ENCODE peak calls at places on chromosomes 16 and 17, in four cellular contexts. U is GM12878, Q is HepG2, B is K562. G is an unnamed sample.

GRCh38 chr17:73667184-73667959 is 23.1 kb upstream of the SDK2 start:
- DNase-seq in U (no peak), B (no peak), Q (no peak), G (no peak)

GRCh38 chr17:17408236-17408794 is 68.5 kb upstream of the MED9 start:
- DNase-seq in U (no peak), B (no peak), Q (peak; percentile 70), G (no peak)

GRCh38 chr16:12186774-12187335 is 210.3 kb downstream of the SNX29 start:
- DNase-seq in Q (no peak), U (no peak), B (no peak), G (peak; percentile 16)

GRCh38 chr17:58525239-58525638 is 10.8 kb upstream of the MTMR4 start:
- DNase-seq in Q (no peak), U (no peak), B (no peak), G (no peak)

GRCh38 chr16:14436410-14436955 is 193.6 kb downstream of the PARN start:
- DNase-seq in B (no peak), U (no peak), Q (no peak), G (no peak)

GRCh38 chr17:75978938-75979704 is at the start of the genes ACOX1 and TEN1:
- DNase-seq in B (peak; percentile 98), Q (peak; percentile 98), U (peak; percentile 80), G (peak; percentile 99)

GRCh38 chr17:49104511-49105074 is 28.0 kb upstream of the B4GALNT2 start:
- DNase-seq in B (no peak), U (no peak), Q (no peak), G (no peak)

GRCh38 chr16:80318107-80318506 is 222.7 kb upstream of the DYNLRB2 start:
- DNase-seq in Q (no peak), U (no peak), B (no peak), G (no peak)

GRCh38 chr16:20874088-20874581 is 26.0 kb downstream of the DCUN1D3 start:
- DNase-seq in Q (no peak), U (no peak), B (no peak), G (no peak)

GRCh38 chr16:89026121-89026612 is 49.2 kb upstream of the CBFA2T3 start:
- DNase-seq in U (peak; percentile 72), Q (no peak), B (peak; percentile 81), G (no peak)

GRCh38 chr17:30226878-30227277 is 8.6 kb downstream of the SLC6A4 start:
- DNase-seq in Q (peak; percentile 34), U (no peak), B (no peak), G (no peak)

GRCh38 chr17:5272313-5272712 is 9.8 kb upstream of the RABEP1 start:
- DNase-seq in U (no peak), B (no peak), Q (no peak), G (no peak)

GRCh38 chr17:77881545-77881944 is 77.0 kb upstream of the TNRC6C start:
- DNase-seq in Q (no peak), U (peak; percentile 89), B (peak; percentile 71), G (no peak)

GRCh38 chr16:85253127-85253941 is 141.1 kb upstream of the CIBAR2 start:
- DNase-seq in B (peak; percentile 76), Q (peak; percentile 31), U (no peak), G (peak; percentile 85)

GRCh38 chr16:55645986-55646385 is 9.8 kb upstream of the SLC6A2 start:
- DNase-seq in U (no peak), B (no peak), Q (no peak), G (no peak)

GRCh38 chr16:89722392-89723278 is 1.3 kb downstream of the ZNF276 start:
- DNase-seq in U (no peak), Q (no peak), B (peak; percentile 77), G (no peak)

GRCh38 chr16:84881702-84882521 is 62.1 kb downstream of the CRISPLD2 start:
- DNase-seq in U (no peak), Q (peak; percentile 43), B (peak; percentile 89), G (peak; percentile 67)

GRCh38 chr16:83143788-83144187 is 517.0 kb downstream of the CDH13 start:
- DNase-seq in U (no peak), B (no peak), Q (peak; percentile 13), G (no peak)

GRCh38 chr17:74407384-74407783 is 24.5 kb upstream of the GPRC5C start:
- DNase-seq in Q (no peak), U (no peak), B (no peak), G (no peak)

GRCh38 chr17:78343099-78343432 is 16.8 kb downstream of the SOCS3 start:
- DNase-seq in B (no peak), Q (no peak), U (no peak), G (peak; percentile 62)

GRCh38 chr16:79430129-79430789 is 170.3 kb downstream of the MAF start:
- DNase-seq in Q (no peak), U (no peak), B (no peak), G (no peak)

GRCh38 chr17:77581480-77581879 is 377.0 kb upstream of the TNRC6C start:
- DNase-seq in Q (no peak), B (no peak), U (no peak), G (no peak)

GRCh38 chr16:69522732-69523404 is 42.9 kb upstream of the NFAT5 start:
- DNase-seq in Q (peak; percentile 45), U (no peak), B (peak; percentile 67), G (peak; percentile 76)

GRCh38 chr16:66905633-66906539 is 12.8 kb downstream of the CDH16 start:
- DNase-seq in Q (peak; percentile 99), U (no peak), B (peak; percentile 96), G (no peak)

GRCh38 chr17:16872836-16873653 is 98.9 kb downstream of the TNFRSF13B start:
- DNase-seq in B (peak; percentile 51), Q (no peak), U (no peak), G (peak; percentile 57)

GRCh38 chr17:296906-297690 is 55.5 kb downstream of the RPH3AL start:
- DNase-seq in B (no peak), U (no peak), Q (no peak), G (no peak)

GRCh38 chr17:36697907-36698526 is 96.6 kb downstream of the MRM1 start:
- DNase-seq in U (no peak), Q (no peak), B (no peak), G (no peak)

GRCh38 chr16:85935957-85936760 is 37.2 kb downstream of the IRF8 start:
- DNase-seq in U (peak; percentile 89), B (no peak), Q (no peak), G (no peak)

GRCh38 chr16:83714286-83714685 is 93.5 kb upstream of the HSBP1 start:
- DNase-seq in B (no peak), Q (no peak), U (no peak), G (no peak)

GRCh38 chr16:29983420-29984136 is 9.9 kb downstream of the TAOK2 start:
- DNase-seq in Q (no peak), U (no peak), B (no peak), G (no peak)

GRCh38 chr17:68291836-68292688 is 767 bp downstream of the ARSG start:
- DNase-seq in U (peak; percentile 70), B (peak; percentile 77), Q (peak; percentile 77), G (peak; percentile 69)

GRCh38 chr16:4425378-4426020 is at the start of gene DNAJA3:
- DNase-seq in B (peak; percentile 96), U (peak; percentile 91), Q (peak; percentile 89), G (peak; percentile 95)

GRCh38 chr17:27222515-27222914 is 71.4 kb upstream of the WSB1 start:
- DNase-seq in Q (no peak), B (no peak), U (no peak), G (no peak)

GRCh38 chr16:64061621-64062020 is 1060.2 kb downstream of the CDH11 start:
- DNase-seq in Q (no peak), U (no peak), B (no peak), G (no peak)

GRCh38 chr17:18987230-18987610 is 17.3 kb downstream of the FAM83G start:
- DNase-seq in Q (no peak), B (no peak), U (no peak), G (no peak)

GRCh38 chr17:66781135-66781534 is 53.8 kb upstream of the CACNG5 start:
- DNase-seq in U (no peak), B (no peak), Q (no peak), G (no peak)

GRCh38 chr17:63512388-63512787 is 10.8 kb upstream of the KCNH6 start:
- DNase-seq in Q (no peak), B (no peak), U (no peak), G (no peak)

GRCh38 chr16:74019608-74020007 is 277.0 kb upstream of the PSMD7 start:
- DNase-seq in U (no peak), Q (no peak), B (no peak), G (no peak)

GRCh38 chr16:10578474-10579316 is 1.7 kb downstream of the EMP2 start:
- DNase-seq in B (no peak), U (no peak), Q (peak; percentile 74), G (no peak)

GRCh38 chr16:10581507-10581906 is 1.1 kb upstream of the EMP2 start:
- DNase-seq in B (no peak), Q (no peak), U (no peak), G (no peak)

GRCh38 chr16:10579575-10579964 is 828 bp downstream of the EMP2 start:
- DNase-seq in U (no peak), Q (no peak), B (no peak), G (no peak)

GRCh38 chr16:10577305-10578202 is 2.8 kb downstream of the EMP2 start:
- DNase-seq in B (no peak), U (no peak), Q (no peak), G (no peak)

DNA sequence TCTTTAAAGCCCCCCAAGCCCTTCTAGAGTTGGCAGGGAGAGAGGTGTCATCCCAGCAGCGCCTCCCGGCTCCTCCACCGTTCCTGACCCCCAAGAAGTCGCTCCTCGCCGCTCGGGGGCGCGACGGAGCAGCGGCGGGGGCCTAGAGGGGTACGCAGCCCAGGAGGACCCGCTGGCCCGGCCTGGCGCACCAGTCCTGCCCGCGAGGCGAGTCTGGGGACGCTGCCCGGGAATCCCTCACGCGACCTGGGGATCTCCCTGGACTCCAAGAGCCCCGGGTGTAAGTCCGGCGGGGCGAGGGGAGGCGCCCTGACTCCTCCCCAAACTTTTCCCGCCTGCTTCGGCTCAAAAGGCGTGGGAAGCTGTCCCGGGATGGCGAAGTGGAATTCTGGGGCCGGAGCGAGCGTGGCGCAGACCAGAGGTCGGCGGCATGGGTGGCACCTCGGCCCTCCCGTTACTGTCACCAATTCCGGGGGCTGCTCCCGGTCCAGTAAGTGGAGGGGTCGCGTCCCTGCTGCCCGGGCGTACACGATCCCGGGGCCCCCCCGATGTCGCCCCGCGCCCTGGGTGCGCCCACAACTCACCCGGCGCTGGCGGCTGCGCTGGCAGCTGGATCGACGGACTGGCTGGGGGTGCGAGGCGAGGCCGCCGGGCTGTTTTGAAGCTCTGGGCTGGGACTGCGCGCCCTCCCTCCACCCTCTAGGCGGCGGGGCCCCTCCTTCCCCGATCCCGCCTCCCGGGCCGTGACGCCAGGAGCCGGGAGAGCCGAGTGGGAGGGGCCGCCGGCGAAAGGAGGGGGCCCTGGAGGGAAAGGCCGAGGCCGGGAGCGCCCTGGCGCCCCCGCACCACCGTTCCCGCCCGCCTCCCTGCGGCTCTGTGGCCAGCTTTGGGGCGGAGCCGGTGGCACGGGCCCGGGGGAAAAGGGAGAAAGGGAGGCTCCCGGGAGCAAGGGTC is at the start of gene EMP2:
- DNase-seq in B (peak; percentile 78), Q (peak; percentile 84), U (no peak), G (peak; percentile 90)
- TF ChIP-seq POLR2AphosphoS2 in B (no peak), Q (no peak), U (no peak), G (no peak)

GRCh38 chr17:3609689-3610088 is 478 bp upstream of the TRPV1 start:
- DNase-seq in Q (no peak), U (no peak), B (no peak), G (no peak)
- TF ChIP-seq POLR2AphosphoS2 in Q (no peak), U (no peak), B (no peak), G (no peak)

GRCh38 chr16:119835-120234 is 18.6 kb downstream of the NPRL3 start:
- DNase-seq in B (peak; percentile 89), U (no peak), Q (no peak), G (no peak)
- TF ChIP-seq POLR2AphosphoS2 in B (no peak), U (no peak), Q (no peak), G (no peak)

GRCh38 chr17:14245629-14246028 is 9.0 kb upstream of the CDRT15 start:
- DNase-seq in U (no peak), B (no peak), Q (no peak), G (no peak)
- TF ChIP-seq POLR2AphosphoS2 in U (no peak), B (no peak), Q (no peak), G (no peak)

G was measured in A549.